ENCODE peak calls at places on chromosomes 11 and 22, in four cellular contexts. I, E, J and C are unnamed samples.
A peak's percentile ranks its signal among the peaks of the same experiment; 100 is the strongest.

GRCh38 chr11:106088896-106089295 is 11.4 kb downstream of the AASDHPPT start:
- DNase-seq in I (no peak), E (peak; percentile 75), J (peak; percentile 83), C (no peak)

GRCh38 chr11:9573775-9574555 is 495 bp downstream of the WEE1 start:
- DNase-seq in I (peak; percentile 62), E (no peak), J (no peak), C (no peak)

GRCh38 chr11:7892751-7893356 is 38.2 kb downstream of the OR10A6 start:
- DNase-seq in I (peak; percentile 51), E (peak; percentile 74), J (peak; percentile 52), C (peak; percentile 77)

GRCh38 chr11:44825058-44825795 is 98.5 kb downstream of the TSPAN18 start:
- DNase-seq in I (no peak), E (no peak), J (no peak), C (no peak)

GRCh38 chr11:61892085-61892370 is 683 bp upstream of the FADS3 start:
- DNase-seq in I (no peak), E (no peak), J (no peak), C (no peak)

GRCh38 chr11:131624526-131624925 is 254.1 kb downstream of the NTM start:
- DNase-seq in I (no peak), E (peak; percentile 2), J (peak; percentile 81), C (peak; percentile 6)

GRCh38 chr11:18721576-18722292 is 4.3 kb downstream of the IGSF22 start:
- DNase-seq in I (peak; percentile 86), E (peak; percentile 34), J (peak; percentile 44), C (peak; percentile 54)

GRCh38 chr11:122983438-122984185 is 2.0 kb upstream of the BSX start:
- DNase-seq in I (peak; percentile 25), E (no peak), J (no peak), C (no peak)

GRCh38 chr11:120334894-120335462 is 1.2 kb upstream of the ARHGEF12 start:
- DNase-seq in I (peak; percentile 69), E (peak; percentile 94), J (peak; percentile 87), C (peak; percentile 93)

GRCh38 chr22:40463727-40464126 is 93.3 kb downstream of the SGSM3 start:
- DNase-seq in I (no peak), E (no peak), J (no peak), C (no peak)

GRCh38 chr11:13380731-13381130 is 82.3 kb downstream of the BTBD10 start:
- DNase-seq in I (no peak), E (no peak), J (no peak), C (no peak)

GRCh38 chr11:125348704-125349635 is 147.1 kb downstream of the FEZ1 start:
- DNase-seq in I (peak; percentile 92), E (peak; percentile 19), J (peak; percentile 23), C (peak; percentile 22)

GRCh38 chr11:92316410-92316809 is 91.8 kb downstream of the FAT3 start:
- DNase-seq in I (no peak), E (no peak), J (no peak), C (no peak)

GRCh38 chr11:65431452-65432132 is 9.0 kb downstream of the NEAT1 start:
- DNase-seq in I (no peak), E (peak; percentile 48), J (peak; percentile 43), C (peak; percentile 59)

GRCh38 chr11:1219446-1219835 is 3.4 kb upstream of the MUC5B start:
- DNase-seq in I (peak; percentile 68), E (no peak), J (no peak), C (no peak)

GRCh38 chr11:70117567-70118194 is 39.6 kb downstream of the ANO1 start:
- DNase-seq in I (no peak), E (no peak), J (no peak), C (no peak)

GRCh38 chr11:119985551-119985950 is 152.4 kb downstream of the TRIM29 start:
- DNase-seq in I (no peak), E (no peak), J (no peak), C (no peak)

GRCh38 chr11:68189082-68189481 is 24.0 kb downstream of the KMT5B start:
- DNase-seq in I (no peak), E (no peak), J (no peak), C (no peak)

GRCh38 chr11:12802418-12803085 is 128.3 kb downstream of the TEAD1 start:
- DNase-seq in I (no peak), E (peak; percentile 90), J (peak; percentile 96), C (peak; percentile 58)

GRCh38 chr11:111585371-111585770 is 16.9 kb upstream of the SIK2 start:
- DNase-seq in I (no peak), E (peak; percentile 90), J (peak; percentile 85), C (peak; percentile 67)

GRCh38 chr11:23205156-23205871 is 345.0 kb upstream of the CCDC179 start:
- DNase-seq in I (no peak), E (peak; percentile 50), J (peak; percentile 72), C (peak; percentile 21)

GRCh38 chr22:26553056-26553752 is 36.7 kb downstream of the TPST2 start:
- DNase-seq in I (no peak), E (peak; percentile 94), J (peak; percentile 95), C (peak; percentile 84)

GRCh38 chr11:119772581-119772980 is 43.6 kb upstream of the NECTIN1 start:
- DNase-seq in I (no peak), E (no peak), J (no peak), C (no peak)

GRCh38 chr22:36467946-36468345 is 13.5 kb downstream of the TXN2 start:
- DNase-seq in I (no peak), E (peak; percentile 97), J (peak; percentile 98), C (peak; percentile 94)

GRCh38 chr11:26953770-26954392 is 40.0 kb upstream of the FIBIN start:
- DNase-seq in I (no peak), E (peak; percentile 72), J (peak; percentile 78), C (peak; percentile 87)

GRCh38 chr11:122418032-122418431 is 237.5 kb upstream of the UBASH3B start:
- DNase-seq in I (no peak), E (no peak), J (no peak), C (no peak)

GRCh38 chr22:41557401-41558240 is 3.2 kb upstream of the CSDC2 start:
- DNase-seq in I (peak; percentile 84), E (peak; percentile 94), J (peak; percentile 92), C (peak; percentile 89)

GRCh38 chr11:17423533-17424310 is 35.3 kb upstream of the KCNJ11 start:
- DNase-seq in I (no peak), E (no peak), J (no peak), C (no peak)

GRCh38 chr22:39946571-39947407 is 13.4 kb upstream of the TMA7B start:
- DNase-seq in I (no peak), E (no peak), J (no peak), C (no peak)

GRCh38 chr11:91230647-91231046 is 994.0 kb upstream of the FAT3 start:
- DNase-seq in I (no peak), E (no peak), J (no peak), C (no peak)

GRCh38 chr11:36361901-36362391 is 65.9 kb downstream of the PRR5L start:
- DNase-seq in I (peak; percentile 50), E (peak; percentile 85), J (peak; percentile 98), C (peak; percentile 74)

GRCh38 chr22:26428515-26429457 is at the start of gene ASPHD2:
- DNase-seq in I (peak; percentile 98), E (peak; percentile 51), J (peak; percentile 66), C (peak; percentile 54)

GRCh38 chr11:11748706-11749365 is 92.9 kb upstream of the USP47 start:
- DNase-seq in I (no peak), E (peak; percentile 41), J (peak; percentile 33), C (peak; percentile 45)

GRCh38 chr22:36936362-36937116 is 23.1 kb downstream of the CSF2RB start:
- DNase-seq in I (no peak), E (no peak), J (no peak), C (no peak)

GRCh38 chr11:64887757-64888405 is 9.5 kb upstream of the EHD1 start:
- DNase-seq in I (peak; percentile 98), E (no peak), J (peak; percentile 33), C (peak; percentile 47)

GRCh38 chr22:49486225-49486624 is 341.4 kb downstream of the BRD1 start:
- DNase-seq in I (no peak), E (no peak), J (no peak), C (no peak)

GRCh38 chr11:120137187-120137610 is 714 bp downstream of the TRIM29 start:
- DNase-seq in I (no peak), E (no peak), J (no peak), C (no peak)

GRCh38 chr11:30468881-30469280 is 117.3 kb downstream of the MPPED2 start:
- DNase-seq in I (no peak), E (no peak), J (no peak), C (no peak)

DNA sequence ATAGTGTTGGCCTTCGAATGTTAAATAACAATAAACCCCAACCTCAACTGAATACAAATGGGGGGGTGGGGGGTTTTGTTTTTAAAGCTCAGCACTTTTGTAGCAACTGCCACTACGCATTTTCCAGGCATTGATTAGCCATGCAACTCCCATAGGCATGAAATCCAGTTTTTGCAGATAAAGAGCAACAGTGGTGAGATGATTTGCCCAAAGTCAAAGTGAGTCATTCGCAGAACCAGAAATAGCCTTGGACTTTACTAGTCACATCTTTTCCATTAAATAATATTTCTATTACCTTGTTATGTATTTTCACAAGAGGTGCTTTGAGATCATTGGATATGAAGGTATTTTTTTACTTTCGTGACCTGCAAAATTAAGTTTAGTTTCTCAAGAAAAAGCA is 1.7 kb upstream of the PHF21A start:
- DNase-seq in I (no peak), E (peak; percentile 53), J (peak; percentile 68), C (peak; percentile 55)
- H3K4me3 ChIP-seq in I (peak overlapping the region; percentile 64), E (no peak overlapping the region), J (peak overlapping the region; percentile 80), C (peak overlapping the region; percentile 64)

GRCh38 chr11:60360621-60361020 is 17.7 kb upstream of the MS4A7 start:
- DNase-seq in I (no peak), E (no peak), J (no peak), C (no peak)

GRCh38 chr11:60367009-60367408 is 11.3 kb upstream of the MS4A7 start:
- DNase-seq in I (peak; percentile 43), E (no peak), J (no peak), C (no peak)

GRCh38 chr11:60367896-60368295 is 10.4 kb upstream of the MS4A7 start:
- DNase-seq in I (no peak), E (no peak), J (no peak), C (no peak)

GRCh38 chr11:60363542-60364525 is 14.5 kb upstream of the MS4A7 start:
- DNase-seq in I (peak; percentile 50), E (peak; percentile 25), J (peak; percentile 13), C (peak; percentile 42)
- H3K4me3 ChIP-seq in I (no peak overlapping the region), E (no peak overlapping the region), J (no peak overlapping the region), C (no peak overlapping the region)

GRCh38 chr22:29306175-29306829 is at the start of gene GAS2L1:
- DNase-seq in I (peak; percentile 92), E (peak; percentile 73), J (peak; percentile 80), C (peak; percentile 72)
- H3K4me3 ChIP-seq in I (peak within 1 kb of the TSS; percentile 64), E (peak within 1 kb of the TSS; percentile 67), J (peak within 1 kb of the TSS; percentile 76), C (peak within 1 kb of the TSS; percentile 72)

DNA sequence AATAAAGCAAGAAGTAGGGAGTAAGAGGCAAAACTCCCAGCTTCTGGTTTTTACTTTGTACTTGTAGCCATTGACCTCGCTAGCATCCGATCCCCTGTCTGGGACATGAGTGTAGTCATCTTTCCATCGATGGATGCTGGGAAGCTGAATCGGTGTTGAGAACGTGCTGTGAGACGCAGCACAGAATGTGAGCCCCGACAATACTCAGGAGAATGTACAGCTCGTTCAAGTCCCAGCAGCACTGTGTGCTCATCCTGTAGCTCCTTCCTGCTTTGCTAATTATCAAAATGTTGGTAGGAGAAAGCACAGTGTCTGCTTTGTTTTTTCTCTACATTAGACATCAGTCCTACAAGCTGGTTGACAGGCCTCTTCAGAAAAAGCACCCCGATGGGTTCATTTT is 56.6 kb downstream of the JAM3 start:
- DNase-seq in I (no peak), E (peak; percentile 35), J (peak; percentile 43), C (peak; percentile 35)
- H3K4me3 ChIP-seq in I (no peak overlapping the region), E (peak overlapping the region; percentile 3), J (peak overlapping the region; percentile 54), C (peak overlapping the region; percentile 42)

GRCh38 chr11:80592546-80592945 is 1151.7 kb upstream of the TENM4 start:
- DNase-seq in I (no peak), E (no peak), J (no peak), C (no peak)
- H3K4me3 ChIP-seq in I (no peak overlapping the region), E (no peak overlapping the region), J (no peak overlapping the region), C (no peak overlapping the region)

GRCh38 chr22:20392983-20393704 is 807 bp upstream of the ZNF74 start:
- DNase-seq in I (no peak), E (no peak), J (no peak), C (no peak)
- H3K4me3 ChIP-seq in I (peak overlapping the region; percentile 95), E (no peak overlapping the region), J (no peak overlapping the region), C (peak overlapping the region; percentile 72)